ENCODE peak calls at places on chromosome 7, in eight cellular contexts. R is body of pancreas; N is PC-3; Z is WERI-Rb-1; J is dorsolateral prefrontal cortex; Q is esophagus muscularis mucosa; W is CD8-positive, alpha-beta T cell; C is MM.1S. S is an unnamed sample.
A peak's percentile ranks its signal among the peaks of the same experiment; 100 is the strongest.

GRCh38 chr7:16721541-16721940 is 32.0 kb upstream of the TSPAN13 start:
- DNase-seq in R (no peak), N (no peak), Z (no peak), J (no peak), Q (no peak), W (no peak), C (no peak), S (no peak)

GRCh38 chr7:28615091-28615490 is 202.8 kb downstream of the CREB5 start:
- DNase-seq in R (no peak), N (peak; percentile 23), Z (no peak), J (peak; percentile 41), Q (no peak), W (peak; percentile 51), C (no peak), S (no peak)

GRCh38 chr7:26397786-26398435 is 106.2 kb downstream of the SNX10 start:
- DNase-seq in R (peak; percentile 33), N (peak; percentile 14), Z (peak; percentile 81), J (peak; percentile 52), Q (no peak), W (no peak), C (peak; percentile 38), S (no peak)

GRCh38 chr7:156578978-156579430 is 61.6 kb upstream of the RNF32 start:
- DNase-seq in R (no peak), N (no peak), Z (no peak), J (peak; percentile 68), Q (no peak), W (no peak), C (no peak), S (no peak)

GRCh38 chr7:2862831-2863361 is 18.8 kb upstream of the GNA12 start:
- DNase-seq in R (no peak), N (peak; percentile 23), Z (no peak), J (no peak), Q (no peak), W (peak; percentile 59), C (no peak), S (peak; percentile 40)

GRCh38 chr7:116354171-116354545 is 143.8 kb downstream of the TES start:
- DNase-seq in R (peak; percentile 57), N (no peak), Z (no peak), J (no peak), Q (no peak), W (no peak), C (no peak), S (no peak)

GRCh38 chr7:70322786-70323185 is 724.5 kb downstream of the AUTS2 start:
- DNase-seq in R (no peak), N (no peak), Z (peak; percentile 57), J (no peak), Q (no peak), W (no peak), C (no peak), S (no peak)

GRCh38 chr7:152050547-152050971 is 25.1 kb downstream of the GALNT11 start:
- DNase-seq in R (no peak), N (no peak), Z (no peak), J (no peak), Q (no peak), W (no peak), C (no peak), S (no peak)

GRCh38 chr7:152869677-152870051 is 110.1 kb downstream of the ACTR3B start:
- DNase-seq in R (no peak), N (no peak), Z (no peak), J (peak; percentile 11), Q (no peak), W (peak; percentile 46), C (no peak), S (no peak)

DNA sequence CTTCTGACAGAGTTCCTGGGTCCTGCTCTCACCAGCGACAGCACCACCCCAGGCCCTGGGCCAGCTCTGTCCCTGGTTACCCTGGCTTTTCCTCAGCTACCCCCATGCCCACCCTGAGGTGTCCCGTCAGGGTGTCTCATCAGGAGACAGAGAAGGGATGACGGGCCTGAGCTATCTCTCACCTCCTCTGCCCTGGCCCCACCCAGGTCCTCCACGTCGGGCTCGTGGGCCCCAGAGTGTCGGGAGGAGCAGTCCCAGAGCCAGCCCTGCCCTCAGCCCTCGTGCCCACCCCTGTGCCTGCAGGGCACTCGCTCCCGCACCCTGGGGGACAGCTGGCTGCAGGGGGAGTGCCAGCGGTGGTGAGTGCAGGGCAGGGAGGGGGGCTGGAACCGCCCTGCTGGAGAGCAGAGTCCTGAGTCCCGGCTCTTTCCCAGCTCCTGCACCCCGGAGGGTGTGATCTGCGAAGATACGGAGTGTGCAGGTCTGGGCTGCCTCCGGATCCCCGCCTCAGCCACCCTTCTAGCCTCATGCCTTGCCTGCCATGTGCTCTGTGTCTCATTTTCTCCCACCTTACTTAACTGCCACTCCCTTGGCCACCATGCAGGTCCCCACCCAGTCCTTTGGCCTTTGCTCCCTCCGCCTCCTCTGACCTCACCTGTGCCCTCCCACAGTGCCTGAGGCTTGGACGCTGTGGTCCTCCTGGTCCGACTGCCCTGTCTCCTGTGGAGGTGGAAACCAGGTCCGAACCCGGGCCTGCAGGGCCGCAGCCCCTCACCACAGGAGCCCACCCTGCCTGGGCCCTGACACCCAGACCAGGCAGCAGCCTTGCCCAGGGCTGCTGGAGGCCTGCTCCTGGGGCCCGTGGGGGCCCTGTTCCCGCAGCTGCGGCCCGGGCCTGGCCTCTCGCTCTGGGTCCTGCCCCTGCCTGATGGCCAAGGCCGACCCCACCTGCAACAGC is 16.7 kb upstream of the ZNF862 start:
- DNase-seq in R (no peak), N (no peak), Z (no peak), J (no peak), Q (no peak), W (no peak), C (no peak), S (no peak)
- H3K4me3 ChIP-seq in R (no peak overlapping the region), N (no peak overlapping the region), Z (no peak overlapping the region), J (no peak overlapping the region), Q (no peak overlapping the region), W (no peak overlapping the region), C (no peak overlapping the region), S (no peak overlapping the region)

DNA sequence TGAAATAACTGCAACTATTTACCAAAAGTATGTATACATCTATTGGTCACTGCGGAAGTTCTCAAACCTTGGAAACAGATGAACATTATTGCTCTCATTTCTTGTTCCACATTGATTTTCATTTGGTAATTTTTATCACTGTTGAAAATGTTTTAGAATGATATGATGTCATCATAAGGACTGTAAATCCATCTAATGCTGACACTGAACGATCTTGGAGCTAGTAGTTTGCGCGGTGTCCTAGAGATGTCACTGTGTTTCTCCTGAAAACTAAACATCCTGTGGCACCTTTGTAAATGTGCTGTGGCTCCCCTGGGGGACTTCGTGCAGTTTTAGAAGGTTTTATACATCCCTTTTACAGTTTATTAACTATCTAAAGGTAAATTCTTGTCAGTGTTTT is 73.5 kb downstream of the DNAJB9 start:
- DNase-seq in R (no peak), N (no peak), Z (no peak), J (no peak), Q (no peak), W (no peak), C (no peak), S (no peak)
- TF ChIP-seq CTCF in R (no peak), N (no peak), Z (no peak), J (no peak), Q (no peak), W (no peak), C (no peak), S (no peak)

DNA sequence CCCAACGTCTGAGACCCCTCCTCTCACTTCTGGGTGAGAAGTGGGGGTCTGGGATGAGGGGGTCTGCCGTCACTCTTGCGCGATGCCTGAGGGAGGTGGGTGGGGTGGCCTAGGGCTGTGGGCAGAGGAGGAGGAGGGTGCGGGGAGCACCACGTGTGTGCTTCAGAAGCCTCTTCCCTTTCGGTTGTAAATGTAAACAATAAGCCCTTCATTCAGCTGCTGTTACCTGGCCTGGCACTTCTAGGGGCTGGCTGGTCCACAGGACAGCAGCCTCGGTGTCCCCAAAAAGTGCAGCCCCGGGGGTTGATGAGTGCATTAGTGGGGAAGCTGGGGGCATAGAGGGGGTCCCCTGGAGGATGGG is 1.4 kb downstream of the CLIP2 start:
- DNase-seq in R (no peak), N (no peak), Z (no peak), J (no peak), Q (no peak), W (no peak), C (no peak), S (no peak)
- H3K4me3 ChIP-seq in R (peak overlapping the region; percentile 37), N (peak overlapping the region; percentile 98), Z (no peak overlapping the region), J (peak overlapping the region; percentile 84), Q (peak overlapping the region; percentile 91), W (peak overlapping the region; percentile 54), C (no peak overlapping the region), S (peak overlapping the region; percentile 86)

DNA sequence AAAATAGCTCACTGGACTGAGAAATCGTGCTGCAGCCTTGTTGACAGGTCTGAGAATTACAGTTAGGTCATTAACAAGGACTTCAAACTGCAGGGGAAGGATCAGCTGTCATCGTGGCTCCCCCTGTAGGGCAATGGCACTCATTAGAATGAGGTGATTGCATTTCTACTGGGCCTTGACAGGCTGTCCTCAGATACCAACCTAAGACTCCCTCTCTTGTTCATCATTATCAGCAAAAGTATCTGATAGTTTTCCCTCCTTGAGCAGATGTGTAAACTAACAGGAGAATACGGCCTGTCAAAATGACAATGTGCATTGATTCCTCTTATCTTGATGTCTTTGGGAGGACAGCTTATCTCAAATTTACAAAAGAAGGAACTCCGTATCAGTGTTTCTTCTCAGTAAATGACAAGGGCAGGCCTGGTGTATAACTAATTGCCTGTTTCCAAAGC is 648.5 kb upstream of the LRRN3 start:
- DNase-seq in R (peak; percentile 12), N (peak; percentile 61), Z (peak; percentile 80), J (no peak), Q (no peak), W (no peak), C (peak; percentile 69), S (no peak)
- TF ChIP-seq CTCF in R (peak; percentile 16), N (peak; percentile 77), Z (peak; percentile 89), J (no peak), Q (no peak), W (no peak), C (peak; percentile 59), S (peak; percentile 54)

DNA sequence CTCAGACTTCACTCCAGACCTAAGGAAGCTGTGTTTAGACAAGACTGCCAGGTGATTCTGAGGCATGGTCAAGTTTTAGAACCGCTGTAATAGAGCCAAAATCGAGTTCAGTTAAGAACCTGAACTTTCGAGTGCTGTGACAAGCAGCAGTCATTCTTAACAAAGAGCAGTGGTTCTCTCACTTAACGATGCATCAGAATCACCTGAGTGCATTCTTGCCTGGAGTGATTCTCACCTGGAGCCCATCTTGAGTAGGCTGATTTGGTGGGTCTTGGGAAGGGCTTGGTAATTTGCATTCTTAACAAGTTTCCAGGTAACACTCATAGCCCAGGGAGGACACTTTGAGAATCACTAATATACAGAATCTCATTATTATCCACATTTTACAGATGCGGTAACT is 44.7 kb downstream of the PLXNA4 start:
- DNase-seq in R (no peak), N (no peak), Z (no peak), J (no peak), Q (no peak), W (no peak), C (no peak), S (no peak)
- H3K4me3 ChIP-seq in R (no peak overlapping the region), N (no peak overlapping the region), Z (no peak overlapping the region), J (no peak overlapping the region), Q (no peak overlapping the region), W (no peak overlapping the region), C (no peak overlapping the region), S (no peak overlapping the region)